ENCODE peak calls at places on chromosome 9, in seven cellular contexts. A is dermis blood vessel endothelial cell; F is HCEC 1CT; W is A673; M is germinal center; L is stimulated activated CD8-positive, alpha-beta memory T cell treated with anti-CD3 and anti-CD28 coated beads, Interleukin-7, amount 100 ng/mL, for 1 hour; Z is HTR-8/SVneo. S is an unnamed sample.

GRCh38 chr9:96202971-96203780 is 98.8 kb downstream of the HSD17B3 start:
- DNase-seq in A (no peak), F (no peak), W (no peak), M (no peak), L (no peak), Z (no peak), S (no peak)

GRCh38 chr9:22265534-22265933 is 181.1 kb upstream of the DMRTA1 start:
- DNase-seq in A (no peak), F (no peak), W (no peak), M (no peak), L (no peak), Z (no peak), S (no peak)

GRCh38 chr9:124778575-124779367 is 1.8 kb downstream of the OLFML2A start:
- DNase-seq in A (no peak), F (no peak), W (no peak), M (no peak), L (no peak), Z (no peak), S (no peak)

GRCh38 chr9:96391021-96391765 is 7.7 kb upstream of the SLC35D2 start:
- DNase-seq in A (peak), F (no peak), W (no peak), M (no peak), L (no peak), Z (no peak), S (no peak)

GRCh38 chr9:122991370-122991830 is 42.1 kb upstream of the GPR21 start:
- DNase-seq in A (peak), F (peak), W (peak), M (peak), L (no peak), Z (peak), S (peak)

GRCh38 chr9:126123927-126124326 is 202.7 kb upstream of the MVB12B start:
- DNase-seq in A (no peak), F (no peak), W (no peak), M (no peak), L (no peak), Z (no peak), S (no peak)

GRCh38 chr9:34463098-34463900 is 4.7 kb downstream of the DNAI1 start:
- DNase-seq in A (no peak), F (peak), W (no peak), M (no peak), L (no peak), Z (no peak), S (no peak)

GRCh38 chr9:129350143-129350935 is 172.3 kb upstream of the IER5L start:
- DNase-seq in A (no peak), F (no peak), W (no peak), M (no peak), L (no peak), Z (no peak), S (no peak)

GRCh38 chr9:126516936-126517750 is 96.6 kb upstream of the LMX1B start:
- DNase-seq in A (peak), F (peak), W (peak), M (peak), L (no peak), Z (peak), S (peak)

GRCh38 chr9:70004310-70004709 is 39.3 kb upstream of the MAMDC2 start:
- DNase-seq in A (no peak), F (peak), W (no peak), M (no peak), L (no peak), Z (no peak), S (peak)

GRCh38 chr9:6054280-6055099 is 39.1 kb upstream of the RANBP6 start:
- DNase-seq in A (peak), F (peak), W (peak), M (peak), L (peak), Z (peak), S (peak)

GRCh38 chr9:22382331-22382730 is 64.3 kb upstream of the DMRTA1 start:
- DNase-seq in A (no peak), F (no peak), W (no peak), M (no peak), L (no peak), Z (no peak), S (no peak)

GRCh38 chr9:91939953-91940352 is 10.1 kb downstream of the ROR2 start:
- DNase-seq in A (no peak), F (no peak), W (no peak), M (no peak), L (no peak), Z (no peak), S (no peak)

GRCh38 chr9:6843742-6844141 is 86.0 kb downstream of the KDM4C start:
- DNase-seq in A (no peak), F (no peak), W (no peak), M (no peak), L (no peak), Z (no peak), S (no peak)

GRCh38 chr9:89021154-89021803 is 30.0 kb downstream of the S1PR3 start:
- DNase-seq in A (no peak), F (peak), W (no peak), M (no peak), L (no peak), Z (peak), S (no peak)

GRCh38 chr9:137138701-137139467 is at the start of gene GRIN1:
- DNase-seq in A (peak), F (no peak), W (peak), M (peak), L (no peak), Z (no peak), S (no peak)

GRCh38 chr9:88418025-88418424 is 29.8 kb downstream of the SPIN1 start:
- DNase-seq in A (no peak), F (no peak), W (no peak), M (no peak), L (no peak), Z (no peak), S (no peak)

GRCh38 chr9:133031496-133031911 is 707 bp downstream of the GTF3C5 start:
- DNase-seq in A (no peak), F (no peak), W (peak), M (no peak), L (no peak), Z (no peak), S (no peak)